ENCODE peak calls at places on chromosomes 13 and 19, in eight cellular contexts. One of them, this sample, is unnamed.

GRCh38 chr19:58570770-58571574 is 2.2 kb downstream of the MZF1 start:
- DNase-seq in HL-60: no peak
- DNase-seq in GM23338: no peak
- DNase-seq in H1: no peak
- DNase-seq in upper lobe of left lung: peak; percentile 19
- DNase-seq in esophagus muscularis mucosa: no peak
- DNase-seq in spleen: peak; percentile 83
- DNase-seq in stomach: no peak
- DNase-seq in this sample: no peak

GRCh38 chr19:39969266-39969665 is 1.7 kb upstream of the PSMC4 start:
- DNase-seq in HL-60: no peak
- DNase-seq in stomach: peak; percentile 40
- DNase-seq in H1: no peak
- DNase-seq in upper lobe of left lung: no peak
- DNase-seq in spleen: no peak
- DNase-seq in GM23338: no peak
- DNase-seq in esophagus muscularis mucosa: no peak
- DNase-seq in this sample: no peak

GRCh38 chr13:98847780-98848179 is 95.3 kb upstream of the SLC15A1 start:
- DNase-seq in GM23338: peak; percentile 69
- DNase-seq in H1: no peak
- DNase-seq in upper lobe of left lung: no peak
- DNase-seq in spleen: no peak
- DNase-seq in HL-60: peak; percentile 6
- DNase-seq in stomach: no peak
- DNase-seq in esophagus muscularis mucosa: no peak
- DNase-seq in this sample: no peak

GRCh38 chr19:42129399-42130253 is 2.6 kb downstream of the POU2F2 start:
- DNase-seq in H1: no peak
- DNase-seq in stomach: peak; percentile 29
- DNase-seq in GM23338: no peak
- DNase-seq in upper lobe of left lung: peak; percentile 38
- DNase-seq in esophagus muscularis mucosa: no peak
- DNase-seq in spleen: peak; percentile 94
- DNase-seq in HL-60: peak; percentile 40
- DNase-seq in this sample: peak; percentile 24

GRCh38 chr13:114065141-114065925 is 67.1 kb downstream of the RASA3 start:
- DNase-seq in HL-60: peak; percentile 95
- DNase-seq in esophagus muscularis mucosa: peak; percentile 98
- DNase-seq in GM23338: peak; percentile 64
- DNase-seq in upper lobe of left lung: peak; percentile 89
- DNase-seq in H1: peak; percentile 77
- DNase-seq in stomach: peak; percentile 79
- DNase-seq in spleen: peak; percentile 92
- DNase-seq in this sample: peak; percentile 83

GRCh38 chr13:97018029-97018819 is 23.9 kb upstream of the OXGR1 start:
- DNase-seq in H1: peak; percentile 58
- DNase-seq in upper lobe of left lung: no peak
- DNase-seq in HL-60: peak; percentile 5
- DNase-seq in spleen: no peak
- DNase-seq in esophagus muscularis mucosa: no peak
- DNase-seq in stomach: no peak
- DNase-seq in GM23338: peak; percentile 75
- DNase-seq in this sample: no peak

GRCh38 chr19:49362926-49363264 is 679 bp upstream of the TEAD2 start:
- DNase-seq in spleen: no peak
- DNase-seq in H1: no peak
- DNase-seq in GM23338: no peak
- DNase-seq in HL-60: no peak
- DNase-seq in upper lobe of left lung: peak; percentile 43
- DNase-seq in stomach: peak; percentile 30
- DNase-seq in esophagus muscularis mucosa: no peak
- DNase-seq in this sample: peak; percentile 19

GRCh38 chr19:38648789-38649304 is 1.4 kb downstream of the ACTN4 start:
- DNase-seq in esophagus muscularis mucosa: no peak
- DNase-seq in spleen: no peak
- DNase-seq in upper lobe of left lung: no peak
- DNase-seq in GM23338: no peak
- DNase-seq in H1: no peak
- DNase-seq in stomach: no peak
- DNase-seq in HL-60: no peak
- DNase-seq in this sample: no peak

GRCh38 chr13:102555914-102556553 is 40.8 kb upstream of the TPP2 start:
- DNase-seq in spleen: no peak
- DNase-seq in HL-60: no peak
- DNase-seq in stomach: no peak
- DNase-seq in H1: no peak
- DNase-seq in GM23338: peak; percentile 74
- DNase-seq in upper lobe of left lung: no peak
- DNase-seq in esophagus muscularis mucosa: no peak
- DNase-seq in this sample: no peak

GRCh38 chr13:101150998-101151397 is 265.3 kb downstream of the NALCN start:
- DNase-seq in upper lobe of left lung: no peak
- DNase-seq in stomach: no peak
- DNase-seq in spleen: no peak
- DNase-seq in HL-60: no peak
- DNase-seq in GM23338: no peak
- DNase-seq in H1: no peak
- DNase-seq in esophagus muscularis mucosa: no peak
- DNase-seq in this sample: no peak

GRCh38 chr19:30719189-30719990 is 347.2 kb downstream of the ZNF536 start:
- DNase-seq in H1: peak; percentile 70
- DNase-seq in upper lobe of left lung: peak; percentile 34
- DNase-seq in HL-60: no peak
- DNase-seq in esophagus muscularis mucosa: no peak
- DNase-seq in stomach: peak; percentile 62
- DNase-seq in spleen: peak; percentile 83
- DNase-seq in GM23338: peak; percentile 68
- DNase-seq in this sample: peak; percentile 64

DNA sequence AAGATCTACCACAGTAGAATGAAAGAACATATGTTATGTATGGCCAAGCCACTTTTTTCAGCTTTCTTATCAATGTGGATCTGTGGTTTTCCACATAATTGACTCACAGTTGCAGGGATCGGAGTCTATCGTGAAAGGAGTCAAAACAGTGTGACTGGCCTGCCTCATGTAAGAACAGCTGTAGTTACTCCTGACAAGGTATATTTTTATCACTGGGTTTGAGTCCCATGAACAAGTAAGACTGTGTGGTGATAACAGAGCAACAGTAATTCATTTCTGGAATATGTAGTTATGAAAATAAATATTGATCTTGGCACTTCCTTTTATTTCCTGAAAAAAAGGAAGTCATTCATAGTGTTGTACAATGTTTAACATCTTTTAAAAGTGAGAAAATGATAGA is 416.6 kb downstream of the KLF12 start:
- DNase-seq in esophagus muscularis mucosa: peak; percentile 45
- DNase-seq in stomach: no peak
- DNase-seq in spleen: no peak
- DNase-seq in upper lobe of left lung: no peak
- DNase-seq in H1: no peak
- DNase-seq in HL-60: no peak
- DNase-seq in GM23338: no peak
- DNase-seq in this sample: no peak
- TF ChIP-seq POLR2AphosphoS5 in esophagus muscularis mucosa: no peak
- TF ChIP-seq POLR2AphosphoS5 in stomach: no peak
- TF ChIP-seq POLR2AphosphoS5 in spleen: no peak
- TF ChIP-seq POLR2AphosphoS5 in upper lobe of left lung: no peak
- TF ChIP-seq POLR2AphosphoS5 in H1: no peak
- TF ChIP-seq POLR2AphosphoS5 in HL-60: no peak
- TF ChIP-seq POLR2AphosphoS5 in GM23338: no peak
- TF ChIP-seq POLR2AphosphoS5 in this sample: no peak

GRCh38 chr19:15461694-15462093 is 2.6 kb downstream of the RASAL3 start:
- DNase-seq in H1: no peak
- DNase-seq in upper lobe of left lung: no peak
- DNase-seq in HL-60: no peak
- DNase-seq in GM23338: no peak
- DNase-seq in spleen: no peak
- DNase-seq in esophagus muscularis mucosa: no peak
- DNase-seq in stomach: no peak
- DNase-seq in this sample: no peak

GRCh38 chr19:15463865-15464371 is 426 bp downstream of the RASAL3 start:
- DNase-seq in upper lobe of left lung: peak; percentile 62
- DNase-seq in HL-60: peak; percentile 72
- DNase-seq in stomach: peak; percentile 51
- DNase-seq in spleen: peak; percentile 95
- DNase-seq in esophagus muscularis mucosa: no peak
- DNase-seq in GM23338: peak; percentile 59
- DNase-seq in H1: no peak
- DNase-seq in this sample: no peak

GRCh38 chr19:15467734-15468214 is 3.4 kb upstream of the RASAL3 start:
- DNase-seq in stomach: no peak
- DNase-seq in H1: no peak
- DNase-seq in HL-60: no peak
- DNase-seq in esophagus muscularis mucosa: no peak
- DNase-seq in upper lobe of left lung: no peak
- DNase-seq in GM23338: no peak
- DNase-seq in spleen: peak; percentile 34
- DNase-seq in this sample: no peak

GRCh38 chr19:15466851-15467733 is 2.7 kb upstream of the RASAL3 start:
- DNase-seq in esophagus muscularis mucosa: no peak
- DNase-seq in upper lobe of left lung: peak; percentile 57
- DNase-seq in HL-60: no peak
- DNase-seq in GM23338: no peak
- DNase-seq in H1: no peak
- DNase-seq in stomach: no peak
- DNase-seq in spleen: peak; percentile 67
- DNase-seq in this sample: no peak

DNA sequence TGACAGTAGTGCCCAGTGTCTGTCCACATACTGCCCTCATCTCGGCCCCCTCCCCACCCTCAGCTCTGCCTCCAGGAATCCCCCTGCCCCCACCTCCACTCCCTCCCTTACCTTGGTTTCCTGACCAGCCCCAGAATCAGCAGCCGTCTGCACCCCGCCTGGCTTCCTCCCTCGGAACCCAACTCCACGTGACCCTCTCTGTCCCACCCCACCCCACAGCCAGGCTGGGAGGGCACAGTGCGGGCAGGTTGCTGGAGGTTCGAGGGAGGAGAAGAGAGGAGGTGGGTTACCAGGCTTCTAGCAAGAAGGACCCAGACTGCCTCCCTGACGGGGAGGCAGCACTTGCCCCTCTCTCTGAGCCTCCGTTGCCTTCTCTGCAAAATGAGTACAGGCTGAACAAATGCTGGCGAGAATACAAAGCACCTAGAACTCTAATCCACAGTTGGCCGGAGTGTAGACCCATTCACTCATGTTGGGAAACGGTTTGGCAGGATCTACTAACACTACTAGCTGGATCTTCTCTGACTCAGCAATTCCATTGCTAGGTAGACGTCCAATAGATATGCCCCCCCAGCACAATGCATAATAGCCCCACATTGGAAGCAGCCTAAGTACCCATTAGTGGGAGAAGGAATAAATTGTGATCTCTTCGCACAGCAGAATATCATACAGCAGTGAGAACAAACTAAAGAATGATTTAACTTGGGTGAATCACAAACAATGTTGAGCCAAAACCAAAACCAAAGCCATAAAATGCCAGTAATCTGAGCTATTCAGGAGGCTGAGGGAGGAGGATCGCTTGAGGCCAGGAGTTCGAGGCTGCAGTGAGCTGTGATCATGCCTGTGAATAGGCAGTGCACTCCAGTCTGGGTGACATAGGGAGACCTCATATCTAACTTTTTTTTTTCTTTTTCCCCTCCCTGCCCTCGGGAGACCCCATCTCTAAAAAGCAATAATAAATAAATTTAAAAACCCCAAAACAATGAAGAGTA is at the start of gene RASAL3:
- DNase-seq in spleen: peak; percentile 92
- DNase-seq in upper lobe of left lung: peak; percentile 61
- DNase-seq in H1: no peak
- DNase-seq in HL-60: peak; percentile 59
- DNase-seq in GM23338: peak; percentile 49
- DNase-seq in esophagus muscularis mucosa: no peak
- DNase-seq in stomach: no peak
- DNase-seq in this sample: no peak
- H3K4me3 ChIP-seq in spleen: peak within 1 kb of the TSS; percentile 55
- H3K4me3 ChIP-seq in upper lobe of left lung: peak within 1 kb of the TSS; percentile 63
- H3K4me3 ChIP-seq in H1: peak within 1 kb of the TSS; percentile 33
- H3K4me3 ChIP-seq in HL-60: peak within 1 kb of the TSS; percentile 59
- H3K4me3 ChIP-seq in GM23338: peak within 1 kb of the TSS; percentile 50
- H3K4me3 ChIP-seq in esophagus muscularis mucosa: peak within 1 kb of the TSS; percentile 40
- H3K4me3 ChIP-seq in stomach: peak within 1 kb of the TSS; percentile 36
- H3K4me3 ChIP-seq in this sample: peak within 1 kb of the TSS; percentile 18

DNA sequence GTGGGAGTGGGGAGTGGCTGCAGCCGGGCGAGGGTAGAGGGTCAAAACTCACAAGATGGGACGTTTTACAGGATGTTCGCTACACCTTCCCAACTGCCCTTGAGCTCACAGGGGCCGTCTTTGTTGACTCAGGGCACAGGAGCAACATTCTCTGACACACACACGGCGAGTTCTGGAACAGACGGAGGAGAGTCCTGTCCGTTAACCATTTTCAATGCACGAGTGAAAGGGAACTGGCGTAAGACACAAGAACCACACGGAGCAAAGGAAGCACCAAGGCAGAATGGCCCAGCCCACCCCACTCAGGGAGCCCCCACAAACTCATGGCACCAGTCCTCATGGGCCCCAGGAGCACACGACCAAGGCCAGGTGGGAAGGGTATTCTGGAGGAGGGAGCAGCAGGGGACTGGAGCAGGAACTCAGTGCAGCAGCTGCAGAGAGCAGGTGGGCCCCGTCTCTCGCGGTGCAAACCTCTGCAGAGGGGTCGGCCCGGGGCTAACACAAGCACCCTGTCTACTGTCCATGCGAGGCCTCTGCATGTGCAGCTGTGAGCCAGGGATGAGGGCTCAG is 37.9 kb upstream of the ISYNA1 start:
- DNase-seq in stomach: no peak
- DNase-seq in upper lobe of left lung: no peak
- DNase-seq in spleen: peak; percentile 70
- DNase-seq in HL-60: no peak
- DNase-seq in esophagus muscularis mucosa: no peak
- DNase-seq in H1: no peak
- DNase-seq in GM23338: no peak
- DNase-seq in this sample: no peak
- TF ChIP-seq POLR2AphosphoS5 in stomach: no peak
- TF ChIP-seq POLR2AphosphoS5 in upper lobe of left lung: no peak
- TF ChIP-seq POLR2AphosphoS5 in spleen: no peak
- TF ChIP-seq POLR2AphosphoS5 in HL-60: no peak
- TF ChIP-seq POLR2AphosphoS5 in esophagus muscularis mucosa: no peak
- TF ChIP-seq POLR2AphosphoS5 in H1: no peak
- TF ChIP-seq POLR2AphosphoS5 in GM23338: no peak
- TF ChIP-seq POLR2AphosphoS5 in this sample: no peak

DNA sequence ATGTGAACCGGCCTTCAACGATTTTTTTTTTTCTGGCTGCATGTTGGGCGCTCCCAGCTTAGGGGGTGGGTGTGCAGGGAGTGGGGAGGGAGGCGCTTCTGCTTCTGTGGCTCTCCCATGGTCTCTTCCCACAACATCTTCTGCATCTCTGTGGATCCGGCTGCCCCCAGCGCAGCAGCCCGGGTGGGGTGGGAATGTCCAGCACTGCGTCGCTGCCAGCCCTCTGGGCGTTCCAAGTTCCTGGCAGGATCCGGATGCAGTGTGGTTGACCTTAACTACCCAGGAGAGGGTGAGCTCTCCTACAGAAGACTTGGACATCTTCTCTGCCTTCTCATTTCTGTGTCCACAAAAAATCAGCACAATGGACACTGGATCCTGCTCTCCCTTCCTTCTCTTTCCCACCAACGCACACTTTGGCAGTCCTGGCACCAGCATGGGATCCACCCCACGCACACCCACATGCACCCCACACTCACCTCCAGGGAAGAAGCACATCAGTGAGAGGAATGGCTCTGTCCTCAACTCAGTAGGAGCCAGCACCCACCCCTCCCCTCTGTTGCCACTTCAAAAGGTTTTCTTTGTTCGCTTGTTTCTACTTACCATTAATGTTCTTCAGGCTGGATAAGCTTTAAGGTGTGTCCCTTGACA is 177.3 kb downstream of the COL4A1 start:
- DNase-seq in H1: no peak
- DNase-seq in HL-60: no peak
- DNase-seq in spleen: no peak
- DNase-seq in upper lobe of left lung: no peak
- DNase-seq in GM23338: no peak
- DNase-seq in stomach: no peak
- DNase-seq in esophagus muscularis mucosa: peak; percentile 62
- DNase-seq in this sample: peak; percentile 1
- H3K4me3 ChIP-seq in H1: no peak overlapping the region
- H3K4me3 ChIP-seq in HL-60: no peak overlapping the region
- H3K4me3 ChIP-seq in spleen: no peak overlapping the region
- H3K4me3 ChIP-seq in upper lobe of left lung: peak overlapping the region; percentile 29
- H3K4me3 ChIP-seq in GM23338: no peak overlapping the region
- H3K4me3 ChIP-seq in stomach: no peak overlapping the region
- H3K4me3 ChIP-seq in esophagus muscularis mucosa: no peak overlapping the region
- H3K4me3 ChIP-seq in this sample: no peak overlapping the region

This sample was measured in prostate gland.